ENCODE peak calls at places on chromosomes 13 and 19, in seven cellular contexts. E, Z, D, V, P, W and S are unnamed samples. For H3K4me1, the result is how much of the 10 kb centered on the place peaks cover.

GRCh38 chr19:44452367-44452766 is 4.1 kb upstream of the ZNF229 start:
- DNase-seq in W (no peak), D (no peak), E (no peak), Z (no peak), P (no peak), V (no peak), S (no peak)

GRCh38 chr19:50555033-50555432 is 13.2 kb downstream of the LRRC4B start:
- DNase-seq in Z (no peak), V (no peak), W (no peak), D (no peak), E (no peak), P (no peak), S (no peak)

GRCh38 chr19:5881543-5882299 is 11.4 kb upstream of the FUT5 start:
- DNase-seq in P (no peak), V (no peak), Z (no peak), E (no peak), D (no peak), W (no peak), S (no peak)

GRCh38 chr19:53254451-53255341 is at the start of gene ZNF677:
- DNase-seq in W (peak), E (peak), Z (peak), P (peak), V (peak), D (peak), S (peak)

GRCh38 chr19:42563352-42564210 is 31.1 kb downstream of the CEACAM8 start:
- DNase-seq in D (peak), W (no peak), E (no peak), P (peak), V (peak), Z (no peak), S (no peak)

GRCh38 chr19:29271911-29272310 is 59.0 kb upstream of the UQCRFS1 start:
- DNase-seq in Z (no peak), W (no peak), D (no peak), P (no peak), V (no peak), E (no peak), S (no peak)

GRCh38 chr13:66665991-66666390 is 564.1 kb downstream of the PCDH9 start:
- DNase-seq in V (no peak), Z (peak), E (no peak), W (no peak), D (peak), P (no peak), S (no peak)

GRCh38 chr19:54995561-54995960 is 29.4 kb downstream of the NLRP2 start:
- DNase-seq in Z (no peak), D (no peak), P (no peak), E (no peak), V (no peak), W (no peak), S (no peak)

GRCh38 chr19:24140099-24140498 is 53.1 kb downstream of the ZNF254 start:
- DNase-seq in E (no peak), D (no peak), P (no peak), Z (no peak), W (no peak), V (no peak), S (no peak)

GRCh38 chr19:38786572-38787265 is 2.3 kb upstream of the LGALS7B start:
- DNase-seq in E (no peak), Z (no peak), D (no peak), V (no peak), W (no peak), P (no peak), S (no peak)

GRCh38 chr19:46495789-46496099 is at the start of gene PNMA8B:
- DNase-seq in P (peak), Z (peak), W (no peak), E (peak), V (peak), D (peak), S (no peak)

GRCh38 chr19:41928221-41928683 is at the start of gene ERFL:
- DNase-seq in E (no peak), V (no peak), D (peak), Z (no peak), W (no peak), P (no peak), S (no peak)

GRCh38 chr19:6233051-6233826 is 46.5 kb downstream of the MLLT1 start:
- DNase-seq in V (peak), E (peak), W (peak), P (peak), Z (no peak), D (no peak), S (no peak)

GRCh38 chr19:33740811-33741396 is 55.8 kb upstream of the KCTD15 start:
- DNase-seq in V (peak), Z (peak), E (no peak), D (peak), P (peak), W (no peak), S (no peak)

GRCh38 chr13:41356788-41357187 is 45.7 kb downstream of the NAA16 start:
- DNase-seq in W (no peak), Z (no peak), E (no peak), V (no peak), P (no peak), D (no peak), S (peak)

GRCh38 chr13:46543307-46543706 is 9.7 kb upstream of the LRCH1 start:
- DNase-seq in Z (no peak), P (no peak), E (no peak), V (no peak), D (no peak), W (no peak), S (no peak)

GRCh38 chr13:46544811-46545210 is 8.2 kb upstream of the LRCH1 start:
- DNase-seq in P (no peak), D (no peak), W (no peak), Z (no peak), V (no peak), E (no peak), S (no peak)

GRCh38 chr13:46541210-46541609 is 11.8 kb upstream of the LRCH1 start:
- DNase-seq in V (no peak), Z (no peak), W (no peak), E (no peak), P (no peak), D (no peak), S (no peak)

GRCh38 chr13:46544208-46544607 is 8.8 kb upstream of the LRCH1 start:
- DNase-seq in V (no peak), E (no peak), W (no peak), P (no peak), D (no peak), Z (no peak), S (no peak)

DNA sequence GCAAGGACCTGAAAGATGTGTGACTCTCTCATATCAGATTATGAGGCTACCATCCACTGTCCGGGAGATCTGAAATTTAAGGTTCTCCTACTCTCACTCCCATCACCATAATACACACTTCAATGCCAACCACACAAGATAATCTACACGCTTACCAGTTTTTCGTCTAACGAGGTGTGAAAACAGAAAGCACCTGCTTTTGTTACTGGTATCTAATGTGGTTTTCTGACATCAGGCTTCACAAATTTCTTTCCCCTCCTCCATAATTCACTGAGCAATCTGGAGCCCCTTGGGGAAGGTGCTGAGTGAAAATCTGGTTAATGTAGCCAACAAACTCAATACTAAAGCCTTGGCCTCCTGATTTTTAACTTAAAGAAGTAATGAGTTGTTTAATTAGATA is 10.1 kb upstream of the LRCH1 start:
- DNase-seq in D (no peak), P (no peak), E (no peak), V (no peak), Z (no peak), W (no peak), S (no peak)
- H3K4me1 ChIP-seq in D (under half), P (under half), E (under half), V (under half), Z (under half), W (under half), S (under half)

GRCh38 chr13:109781384-109782065 is 4.9 kb downstream of the IRS2 start:
- DNase-seq in V (no peak), E (peak), Z (no peak), D (no peak), W (no peak), P (no peak), S (no peak)
- H3K4me1 ChIP-seq in V (half or more), E (under half), Z (under half), D (under half), W (under half), P (half or more), S (under half)

GRCh38 chr13:29254971-29255370 is 340.5 kb downstream of the SLC7A1 start:
- DNase-seq in P (no peak), V (no peak), D (no peak), W (no peak), Z (no peak), E (no peak), S (no peak)
- H3K4me1 ChIP-seq in P (under half), V (under half), D (under half), W (under half), Z (under half), E (under half), S (under half)

GRCh38 chr19:35269425-35270117 is 809 bp downstream of the USF2 start:
- DNase-seq in E (peak), Z (peak), V (peak), P (peak), D (peak), W (peak), S (peak)
- H3K4me1 ChIP-seq in E (under half), Z (under half), V (under half), P (under half), D (under half), W (under half), S (under half)

GRCh38 chr13:44305216-44305615 is 68.4 kb upstream of the SERP2 start:
- DNase-seq in V (no peak), Z (no peak), W (no peak), D (peak), P (no peak), E (no peak), S (no peak)

GRCh38 chr13:44304433-44304725 is 69.2 kb upstream of the SERP2 start:
- DNase-seq in E (no peak), W (no peak), P (no peak), V (no peak), D (no peak), Z (no peak), S (no peak)

GRCh38 chr13:44302233-44302632 is 71.4 kb upstream of the SERP2 start:
- DNase-seq in E (no peak), W (no peak), Z (no peak), D (no peak), V (no peak), P (no peak), S (no peak)

GRCh38 chr13:44302948-44303575 is 70.6 kb upstream of the SERP2 start:
- DNase-seq in E (no peak), W (no peak), P (no peak), Z (no peak), V (no peak), D (no peak), S (no peak)

DNA sequence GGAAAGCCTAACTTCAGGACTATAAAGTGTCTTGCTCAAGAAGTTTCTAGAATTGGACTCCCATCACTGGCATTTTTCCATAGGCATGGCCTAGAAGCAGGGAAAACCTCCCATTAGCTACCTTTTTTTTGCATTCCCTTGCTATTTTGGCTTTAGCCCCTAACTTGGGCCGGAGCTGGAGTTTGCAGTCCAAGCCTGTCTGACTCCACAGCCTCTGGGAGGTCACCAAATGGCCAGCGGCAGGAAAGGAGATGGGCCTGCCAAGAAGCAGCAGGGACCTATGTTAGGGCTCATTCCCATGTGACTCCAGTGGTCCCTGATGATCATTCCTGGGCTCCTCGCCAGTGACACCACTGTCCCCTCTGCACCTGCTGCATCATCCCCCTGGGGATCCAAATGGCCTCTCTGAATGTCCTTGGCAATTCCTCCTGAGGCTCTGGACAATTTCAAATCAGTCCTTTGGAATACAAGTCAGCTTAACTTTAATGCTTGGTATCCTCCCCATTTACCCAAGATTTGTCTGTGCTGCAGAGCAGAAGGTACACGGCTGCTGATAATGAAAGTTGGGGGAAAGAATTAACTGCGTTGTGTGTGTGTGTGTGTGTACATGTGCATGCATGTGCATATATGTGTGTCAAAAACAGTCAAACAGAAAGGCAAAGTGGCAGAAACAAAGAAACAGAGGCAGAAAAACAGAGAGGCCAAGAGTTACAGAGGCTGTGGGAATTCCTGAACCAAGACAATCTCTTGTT is 69.8 kb upstream of the SERP2 start:
- DNase-seq in D (no peak), W (no peak), E (peak), Z (no peak), P (peak), V (peak), S (no peak)
- H3K4me1 ChIP-seq in D (under half), W (under half), E (under half), Z (under half), P (half or more), V (under half), S (under half)

DNA sequence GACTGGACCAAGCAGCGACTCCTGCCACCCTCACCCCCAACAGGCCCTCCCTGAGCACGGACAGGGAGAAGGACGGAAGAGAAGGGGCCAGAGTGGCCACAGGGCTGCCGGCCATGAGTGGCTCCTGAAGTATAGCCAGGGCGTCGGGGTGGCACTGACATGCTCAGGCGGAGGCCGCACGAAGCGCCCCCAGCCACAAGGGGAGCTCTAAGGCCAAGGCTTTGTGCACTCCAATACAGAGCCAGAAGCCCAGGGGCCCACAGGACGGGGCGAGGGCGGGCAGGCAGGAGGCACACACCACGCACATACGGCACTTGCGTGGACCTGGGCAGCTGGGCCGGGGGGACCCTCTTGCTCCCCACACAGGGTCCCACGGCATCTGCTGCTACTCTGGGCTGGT is 52.0 kb downstream of the KLF2 start:
- DNase-seq in E (no peak), P (no peak), V (no peak), Z (no peak), D (peak), W (no peak), S (no peak)
- H3K4me1 ChIP-seq in E (under half), P (under half), V (under half), Z (under half), D (under half), W (under half), S (half or more)

DNA sequence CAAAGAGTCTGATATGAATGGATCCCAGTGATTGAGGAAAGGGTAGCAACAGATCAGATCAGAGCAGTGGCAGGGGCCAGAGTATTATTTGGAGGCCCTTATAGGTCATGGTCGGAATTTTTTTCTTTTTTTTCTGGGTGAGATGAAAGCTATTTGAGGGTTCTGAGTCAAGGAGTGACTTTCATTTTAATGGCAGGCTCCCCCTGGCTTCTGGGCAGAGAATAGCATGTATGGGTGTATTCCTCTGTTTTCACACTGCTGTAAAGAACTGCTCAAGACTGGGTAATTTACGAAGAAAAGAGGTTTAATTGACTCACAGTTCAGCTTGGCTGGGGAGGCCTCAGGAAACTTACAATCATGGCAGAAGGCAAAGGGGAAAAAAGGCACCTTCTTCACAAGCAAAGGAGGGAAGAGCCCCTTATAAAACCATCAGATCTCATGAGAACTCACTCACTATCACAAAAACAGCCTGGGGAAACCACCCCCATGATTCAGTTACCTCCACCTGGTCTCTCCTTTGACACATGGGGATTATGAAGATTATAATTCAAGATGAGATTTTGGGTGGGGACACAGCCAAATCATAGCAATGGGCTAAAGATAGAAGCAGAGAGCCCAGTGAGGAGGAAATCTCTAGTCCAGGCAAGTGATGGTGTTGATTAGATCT is 3.0 kb upstream of the SLC6A16 start:
- DNase-seq in D (peak), V (no peak), E (no peak), Z (no peak), W (no peak), P (no peak), S (peak)
- H3K4me1 ChIP-seq in D (under half), V (under half), E (under half), Z (under half), W (under half), P (under half), S (under half)

GRCh38 chr19:40232479-40232878 is 6.0 kb upstream of the CCNP start:
- DNase-seq in V (no peak), P (no peak), E (no peak), D (no peak), Z (no peak), W (no peak), S (no peak)

GRCh38 chr19:40232949-40233810 is 6.7 kb upstream of the CCNP start:
- DNase-seq in W (no peak), Z (no peak), E (no peak), V (no peak), P (no peak), D (no peak), S (no peak)

GRCh38 chr19:40229926-40230417 is 3.5 kb upstream of the CCNP start:
- DNase-seq in E (no peak), Z (no peak), V (no peak), W (no peak), D (no peak), P (no peak), S (no peak)

GRCh38 chr19:40231057-40231456 is 4.6 kb upstream of the CCNP start:
- DNase-seq in D (no peak), E (no peak), Z (no peak), P (no peak), V (no peak), W (no peak), S (no peak)

DNA sequence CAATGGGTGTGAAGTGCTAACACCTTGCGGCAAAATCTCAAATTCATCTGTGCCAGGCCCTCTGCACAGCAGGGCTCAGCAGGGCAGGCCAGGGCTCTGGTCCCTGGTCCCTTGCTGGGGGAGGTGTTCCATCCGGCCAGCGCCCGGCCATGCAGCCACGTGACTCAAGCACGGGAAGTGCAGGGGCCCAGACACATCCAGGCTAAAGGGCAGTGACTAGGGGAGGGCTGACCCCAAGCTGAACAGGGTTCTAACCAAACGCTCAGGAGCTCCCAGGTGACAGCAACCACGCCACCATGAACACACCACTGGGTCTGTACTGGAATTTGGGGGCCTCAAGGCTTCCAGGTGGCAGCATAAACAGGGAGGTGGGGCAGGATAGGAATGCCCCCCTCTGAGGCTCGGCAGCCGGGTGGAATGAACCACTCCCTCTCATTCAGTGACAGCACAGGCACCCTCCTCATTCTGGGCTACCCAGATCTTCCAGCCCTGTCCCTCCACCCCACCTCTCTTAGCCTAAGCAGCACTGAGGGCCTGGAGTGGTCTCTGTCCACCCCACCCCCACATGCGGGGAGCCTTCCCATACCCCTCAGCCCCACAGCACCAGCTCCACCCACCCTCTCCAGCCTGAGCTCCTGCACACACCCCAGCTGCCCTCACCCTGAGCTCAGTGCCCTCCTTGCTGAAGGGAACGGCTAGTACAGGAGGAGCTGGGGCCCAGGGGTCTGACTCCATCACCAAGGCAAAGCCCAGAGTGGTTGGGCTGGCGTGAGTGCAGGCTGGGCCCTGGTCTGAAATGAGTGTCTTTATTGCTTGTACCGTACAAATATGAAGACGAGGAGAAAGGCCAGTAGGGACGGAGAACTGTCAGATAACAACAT is 5.3 kb upstream of the CCNP start:
- DNase-seq in E (no peak), W (no peak), D (peak), V (no peak), P (peak), Z (no peak), S (no peak)
- H3K4me1 ChIP-seq in E (under half), W (under half), D (under half), V (under half), P (under half), Z (under half), S (under half)

GRCh38 chr13:51241720-51242119 is 19.5 kb downstream of the FAM124A start:
- DNase-seq in V (no peak), E (peak), Z (no peak), W (no peak), D (no peak), P (no peak), S (no peak)
- H3K4me1 ChIP-seq in V (under half), E (under half), Z (under half), W (under half), D (half or more), P (under half), S (under half)

DNA sequence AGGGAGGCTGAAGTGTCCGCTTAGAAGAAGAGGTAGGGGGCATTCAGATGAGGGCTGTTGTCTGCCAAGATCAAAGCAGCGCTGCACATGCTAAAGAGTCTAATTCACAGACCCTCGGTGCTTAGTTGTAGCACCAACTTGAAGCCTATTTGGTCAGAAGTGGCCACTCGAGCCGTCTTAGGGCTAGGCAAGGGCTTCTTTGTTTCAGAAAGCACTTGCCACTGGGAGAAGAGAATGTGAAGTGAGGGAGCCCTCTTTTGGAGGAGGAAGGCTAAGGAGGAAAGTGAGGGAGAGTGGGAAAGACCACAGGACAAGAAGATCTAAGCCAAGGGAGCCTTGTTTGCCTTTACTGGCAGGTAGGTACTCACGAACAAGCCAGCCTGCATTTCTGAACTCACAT is 313.4 kb upstream of the TMTC4 start:
- DNase-seq in Z (peak), V (no peak), E (no peak), D (peak), P (no peak), W (no peak), S (no peak)
- H3K4me1 ChIP-seq in Z (under half), V (under half), E (under half), D (under half), P (under half), W (under half), S (under half)